ENCODE peak calls at places on chromosomes 16 and 17, in eight cellular contexts. One of them, this sample, is unnamed.

GRCh38 chr16:47424846-47425245 is 36.0 kb downstream of the ITFG1 start:
- DNase-seq in substantia nigra: no peak
- DNase-seq in NCI-H1092: no peak
- DNase-seq in upper lobe of right lung: no peak
- DNase-seq in stimulated activated CD4-positive, alpha-beta T cell treated with anti-CD3 and anti-CD28 coated beads, Interleukin-2, amount 100 ng/mL, for 48 hours: no peak
- DNase-seq in SK-MEL-5: no peak
- DNase-seq in lung microvascular endothelial cell: no peak
- DNase-seq in smooth muscle cell of the brain vasculature: no peak
- DNase-seq in this sample: no peak

GRCh38 chr16:31460582-31461002 is 1.3 kb downstream of the ARMC5 start:
- DNase-seq in substantia nigra: no peak
- DNase-seq in stimulated activated CD4-positive, alpha-beta T cell treated with anti-CD3 and anti-CD28 coated beads, Interleukin-2, amount 100 ng/mL, for 48 hours: no peak
- DNase-seq in lung microvascular endothelial cell: peak
- DNase-seq in upper lobe of right lung: peak
- DNase-seq in NCI-H1092: peak
- DNase-seq in smooth muscle cell of the brain vasculature: no peak
- DNase-seq in SK-MEL-5: peak
- DNase-seq in this sample: peak

GRCh38 chr16:65769055-65769465 is 597.4 kb upstream of the CDH5 start:
- DNase-seq in lung microvascular endothelial cell: no peak
- DNase-seq in NCI-H1092: no peak
- DNase-seq in smooth muscle cell of the brain vasculature: no peak
- DNase-seq in SK-MEL-5: no peak
- DNase-seq in stimulated activated CD4-positive, alpha-beta T cell treated with anti-CD3 and anti-CD28 coated beads, Interleukin-2, amount 100 ng/mL, for 48 hours: no peak
- DNase-seq in substantia nigra: no peak
- DNase-seq in upper lobe of right lung: no peak
- DNase-seq in this sample: no peak

GRCh38 chr17:50066995-50067394 is 11.1 kb downstream of the ITGA3 start:
- DNase-seq in NCI-H1092: no peak
- DNase-seq in substantia nigra: no peak
- DNase-seq in upper lobe of right lung: no peak
- DNase-seq in lung microvascular endothelial cell: no peak
- DNase-seq in stimulated activated CD4-positive, alpha-beta T cell treated with anti-CD3 and anti-CD28 coated beads, Interleukin-2, amount 100 ng/mL, for 48 hours: no peak
- DNase-seq in smooth muscle cell of the brain vasculature: no peak
- DNase-seq in SK-MEL-5: no peak
- DNase-seq in this sample: no peak

GRCh38 chr17:76911299-76912007 is 43.2 kb downstream of the MGAT5B start:
- DNase-seq in SK-MEL-5: no peak
- DNase-seq in lung microvascular endothelial cell: no peak
- DNase-seq in stimulated activated CD4-positive, alpha-beta T cell treated with anti-CD3 and anti-CD28 coated beads, Interleukin-2, amount 100 ng/mL, for 48 hours: no peak
- DNase-seq in upper lobe of right lung: no peak
- DNase-seq in substantia nigra: no peak
- DNase-seq in smooth muscle cell of the brain vasculature: no peak
- DNase-seq in NCI-H1092: no peak
- DNase-seq in this sample: no peak

GRCh38 chr17:958712-959451 is 20.7 kb downstream of the NXN start:
- DNase-seq in NCI-H1092: no peak
- DNase-seq in lung microvascular endothelial cell: no peak
- DNase-seq in smooth muscle cell of the brain vasculature: no peak
- DNase-seq in stimulated activated CD4-positive, alpha-beta T cell treated with anti-CD3 and anti-CD28 coated beads, Interleukin-2, amount 100 ng/mL, for 48 hours: no peak
- DNase-seq in upper lobe of right lung: no peak
- DNase-seq in SK-MEL-5: no peak
- DNase-seq in substantia nigra: no peak
- DNase-seq in this sample: no peak

GRCh38 chr16:19095699-19096098 is 18.1 kb upstream of the ITPRIPL2 start:
- DNase-seq in upper lobe of right lung: no peak
- DNase-seq in SK-MEL-5: no peak
- DNase-seq in NCI-H1092: no peak
- DNase-seq in stimulated activated CD4-positive, alpha-beta T cell treated with anti-CD3 and anti-CD28 coated beads, Interleukin-2, amount 100 ng/mL, for 48 hours: no peak
- DNase-seq in lung microvascular endothelial cell: no peak
- DNase-seq in smooth muscle cell of the brain vasculature: no peak
- DNase-seq in substantia nigra: no peak
- DNase-seq in this sample: no peak

GRCh38 chr16:46887524-46887854 is 3.3 kb downstream of the GPT2 start:
- DNase-seq in upper lobe of right lung: no peak
- DNase-seq in substantia nigra: no peak
- DNase-seq in NCI-H1092: no peak
- DNase-seq in stimulated activated CD4-positive, alpha-beta T cell treated with anti-CD3 and anti-CD28 coated beads, Interleukin-2, amount 100 ng/mL, for 48 hours: no peak
- DNase-seq in lung microvascular endothelial cell: no peak
- DNase-seq in SK-MEL-5: no peak
- DNase-seq in smooth muscle cell of the brain vasculature: no peak
- DNase-seq in this sample: no peak

GRCh38 chr17:43832168-43832975 is 574 bp downstream of the MPP3 start:
- DNase-seq in lung microvascular endothelial cell: peak
- DNase-seq in NCI-H1092: no peak
- DNase-seq in stimulated activated CD4-positive, alpha-beta T cell treated with anti-CD3 and anti-CD28 coated beads, Interleukin-2, amount 100 ng/mL, for 48 hours: no peak
- DNase-seq in substantia nigra: peak
- DNase-seq in upper lobe of right lung: peak
- DNase-seq in SK-MEL-5: peak
- DNase-seq in smooth muscle cell of the brain vasculature: no peak
- DNase-seq in this sample: peak

GRCh38 chr17:47967607-47968252 is 3.2 kb upstream of the CDK5RAP3 start:
- DNase-seq in upper lobe of right lung: no peak
- DNase-seq in substantia nigra: no peak
- DNase-seq in smooth muscle cell of the brain vasculature: no peak
- DNase-seq in NCI-H1092: no peak
- DNase-seq in SK-MEL-5: no peak
- DNase-seq in lung microvascular endothelial cell: no peak
- DNase-seq in stimulated activated CD4-positive, alpha-beta T cell treated with anti-CD3 and anti-CD28 coated beads, Interleukin-2, amount 100 ng/mL, for 48 hours: no peak
- DNase-seq in this sample: no peak

GRCh38 chr16:89605186-89605970 is 8.1 kb upstream of the DPEP1 start:
- DNase-seq in substantia nigra: no peak
- DNase-seq in lung microvascular endothelial cell: no peak
- DNase-seq in SK-MEL-5: no peak
- DNase-seq in smooth muscle cell of the brain vasculature: no peak
- DNase-seq in NCI-H1092: no peak
- DNase-seq in upper lobe of right lung: no peak
- DNase-seq in stimulated activated CD4-positive, alpha-beta T cell treated with anti-CD3 and anti-CD28 coated beads, Interleukin-2, amount 100 ng/mL, for 48 hours: no peak
- DNase-seq in this sample: no peak

GRCh38 chr17:34386343-34386924 is 23.4 kb upstream of the CCL1 start:
- DNase-seq in NCI-H1092: no peak
- DNase-seq in lung microvascular endothelial cell: no peak
- DNase-seq in smooth muscle cell of the brain vasculature: no peak
- DNase-seq in stimulated activated CD4-positive, alpha-beta T cell treated with anti-CD3 and anti-CD28 coated beads, Interleukin-2, amount 100 ng/mL, for 48 hours: no peak
- DNase-seq in SK-MEL-5: no peak
- DNase-seq in substantia nigra: no peak
- DNase-seq in upper lobe of right lung: no peak
- DNase-seq in this sample: no peak

GRCh38 chr17:57480438-57481196 is 224.3 kb downstream of the MSI2 start:
- DNase-seq in stimulated activated CD4-positive, alpha-beta T cell treated with anti-CD3 and anti-CD28 coated beads, Interleukin-2, amount 100 ng/mL, for 48 hours: no peak
- DNase-seq in upper lobe of right lung: no peak
- DNase-seq in NCI-H1092: no peak
- DNase-seq in SK-MEL-5: peak
- DNase-seq in substantia nigra: no peak
- DNase-seq in smooth muscle cell of the brain vasculature: no peak
- DNase-seq in lung microvascular endothelial cell: no peak
- DNase-seq in this sample: peak

GRCh38 chr16:85982563-85982939 is 83.6 kb downstream of the IRF8 start:
- DNase-seq in upper lobe of right lung: peak
- DNase-seq in substantia nigra: no peak
- DNase-seq in stimulated activated CD4-positive, alpha-beta T cell treated with anti-CD3 and anti-CD28 coated beads, Interleukin-2, amount 100 ng/mL, for 48 hours: no peak
- DNase-seq in NCI-H1092: no peak
- DNase-seq in lung microvascular endothelial cell: no peak
- DNase-seq in smooth muscle cell of the brain vasculature: no peak
- DNase-seq in SK-MEL-5: no peak
- DNase-seq in this sample: no peak

GRCh38 chr17:74723891-74724290 is 11.2 kb upstream of the CD300LF start:
- DNase-seq in upper lobe of right lung: peak
- DNase-seq in stimulated activated CD4-positive, alpha-beta T cell treated with anti-CD3 and anti-CD28 coated beads, Interleukin-2, amount 100 ng/mL, for 48 hours: no peak
- DNase-seq in substantia nigra: no peak
- DNase-seq in SK-MEL-5: no peak
- DNase-seq in lung microvascular endothelial cell: no peak
- DNase-seq in smooth muscle cell of the brain vasculature: no peak
- DNase-seq in NCI-H1092: no peak
- DNase-seq in this sample: peak

GRCh38 chr16:979859-980594 is 1.5 kb upstream of the SOX8 start:
- DNase-seq in SK-MEL-5: no peak
- DNase-seq in smooth muscle cell of the brain vasculature: no peak
- DNase-seq in NCI-H1092: no peak
- DNase-seq in stimulated activated CD4-positive, alpha-beta T cell treated with anti-CD3 and anti-CD28 coated beads, Interleukin-2, amount 100 ng/mL, for 48 hours: no peak
- DNase-seq in lung microvascular endothelial cell: no peak
- DNase-seq in substantia nigra: peak
- DNase-seq in upper lobe of right lung: no peak
- DNase-seq in this sample: no peak

GRCh38 chr16:57240872-57241271 is 4.2 kb upstream of the ARL2BP start:
- DNase-seq in lung microvascular endothelial cell: no peak
- DNase-seq in stimulated activated CD4-positive, alpha-beta T cell treated with anti-CD3 and anti-CD28 coated beads, Interleukin-2, amount 100 ng/mL, for 48 hours: no peak
- DNase-seq in substantia nigra: no peak
- DNase-seq in NCI-H1092: no peak
- DNase-seq in smooth muscle cell of the brain vasculature: no peak
- DNase-seq in upper lobe of right lung: no peak
- DNase-seq in SK-MEL-5: no peak
- DNase-seq in this sample: no peak

GRCh38 chr17:81518113-81518784 is 5.7 kb upstream of the ACTG1 start:
- DNase-seq in substantia nigra: no peak
- DNase-seq in upper lobe of right lung: no peak
- DNase-seq in stimulated activated CD4-positive, alpha-beta T cell treated with anti-CD3 and anti-CD28 coated beads, Interleukin-2, amount 100 ng/mL, for 48 hours: no peak
- DNase-seq in lung microvascular endothelial cell: no peak
- DNase-seq in NCI-H1092: no peak
- DNase-seq in smooth muscle cell of the brain vasculature: no peak
- DNase-seq in SK-MEL-5: no peak
- DNase-seq in this sample: no peak

GRCh38 chr17:17365476-17366110 is 62.4 kb downstream of the NT5M start:
- DNase-seq in smooth muscle cell of the brain vasculature: no peak
- DNase-seq in lung microvascular endothelial cell: no peak
- DNase-seq in upper lobe of right lung: peak
- DNase-seq in NCI-H1092: no peak
- DNase-seq in stimulated activated CD4-positive, alpha-beta T cell treated with anti-CD3 and anti-CD28 coated beads, Interleukin-2, amount 100 ng/mL, for 48 hours: no peak
- DNase-seq in SK-MEL-5: no peak
- DNase-seq in substantia nigra: no peak
- DNase-seq in this sample: no peak

GRCh38 chr17:48812001-48812400 is 5.0 kb downstream of the TTLL6 start:
- DNase-seq in stimulated activated CD4-positive, alpha-beta T cell treated with anti-CD3 and anti-CD28 coated beads, Interleukin-2, amount 100 ng/mL, for 48 hours: no peak
- DNase-seq in smooth muscle cell of the brain vasculature: no peak
- DNase-seq in NCI-H1092: no peak
- DNase-seq in SK-MEL-5: no peak
- DNase-seq in lung microvascular endothelial cell: no peak
- DNase-seq in upper lobe of right lung: no peak
- DNase-seq in substantia nigra: no peak
- DNase-seq in this sample: no peak